ENCODE peak calls at places on chromosomes 16 and 17, in ten cellular contexts. B is natural killer cell, A is endodermal cell, G is cardiac fibroblast, Y is endothelial cell, Z is colonic mucosa, R is HCT116, I is testis, J is GM23338, Q is NB4. H is an unnamed sample.

GRCh38 chr17:70969540-70970034 is 800.3 kb downstream of the KCNJ2 start:
- DNase-seq in J (no peak), A (no peak), Z (no peak), B (no peak), R (no peak), Y (no peak), Q (no peak), G (no peak), I (no peak), H (no peak)

GRCh38 chr17:70098030-70098429 is 23.0 kb downstream of the KCNJ16 start:
- DNase-seq in Z (no peak), J (no peak), B (no peak), R (no peak), I (no peak), Q (no peak), G (no peak), Y (no peak), A (no peak), H (no peak)

GRCh38 chr17:50096092-50096491 is 941 bp downstream of the PDK2 start:
- DNase-seq in R (no peak), Q (no peak), G (no peak), J (no peak), A (no peak), Y (no peak), I (no peak), Z (no peak), B (no peak), H (no peak)

GRCh38 chr16:15529673-15530072 is 95.3 kb downstream of the BMERB1 start:
- DNase-seq in Q (no peak), B (no peak), R (no peak), Z (no peak), J (no peak), I (peak; percentile 61), Y (no peak), G (no peak), A (no peak), H (no peak)

GRCh38 chr16:84869464-84869863 is 49.7 kb downstream of the CRISPLD2 start:
- DNase-seq in Y (no peak), J (no peak), R (no peak), I (no peak), G (no peak), Z (no peak), Q (no peak), B (no peak), A (no peak), H (no peak)

GRCh38 chr17:60832206-60832605 is 154.6 kb downstream of the BCAS3 start:
- DNase-seq in G (no peak), R (no peak), Q (no peak), I (no peak), A (no peak), J (no peak), Y (no peak), B (no peak), Z (no peak), H (no peak)

GRCh38 chr16:56610017-56610608 is 1.7 kb downstream of the MT2A start:
- DNase-seq in Z (peak; percentile 61), B (no peak), I (peak; percentile 59), Y (no peak), J (no peak), Q (peak; percentile 92), R (peak; percentile 75), A (no peak), G (peak; percentile 98), H (no peak)

GRCh38 chr16:2926660-2927646 is 15.2 kb downstream of the FLYWCH1 start:
- DNase-seq in I (peak; percentile 94), R (peak; percentile 85), Q (peak; percentile 87), J (peak; percentile 96), A (peak; percentile 96), B (peak; percentile 81), Y (peak; percentile 80), G (peak; percentile 91), Z (peak; percentile 93), H (peak; percentile 86)

GRCh38 chr16:4410335-4411075 is 5.9 kb downstream of the CORO7 start:
- DNase-seq in Y (no peak), G (peak; percentile 93), Q (no peak), J (no peak), Z (peak; percentile 65), R (no peak), I (peak; percentile 70), A (no peak), B (no peak), H (no peak)

GRCh38 chr16:4407543-4408322 is 8.7 kb downstream of the CORO7 start:
- DNase-seq in Z (no peak), G (peak; percentile 79), A (no peak), B (no peak), Y (no peak), R (no peak), Q (peak; percentile 0), J (no peak), I (no peak), H (no peak)

GRCh38 chr16:4411684-4412083 is 4.7 kb downstream of the CORO7 start:
- DNase-seq in R (no peak), G (no peak), B (no peak), J (no peak), A (no peak), Y (no peak), Q (no peak), Z (peak; percentile 40), I (peak; percentile 87), H (no peak)

GRCh38 chr16:4408323-4408690 is 8.1 kb downstream of the CORO7 start:
- DNase-seq in R (no peak), I (no peak), B (no peak), Y (no peak), Z (no peak), J (no peak), G (no peak), A (no peak), Q (peak; percentile 0), H (no peak)

DNA sequence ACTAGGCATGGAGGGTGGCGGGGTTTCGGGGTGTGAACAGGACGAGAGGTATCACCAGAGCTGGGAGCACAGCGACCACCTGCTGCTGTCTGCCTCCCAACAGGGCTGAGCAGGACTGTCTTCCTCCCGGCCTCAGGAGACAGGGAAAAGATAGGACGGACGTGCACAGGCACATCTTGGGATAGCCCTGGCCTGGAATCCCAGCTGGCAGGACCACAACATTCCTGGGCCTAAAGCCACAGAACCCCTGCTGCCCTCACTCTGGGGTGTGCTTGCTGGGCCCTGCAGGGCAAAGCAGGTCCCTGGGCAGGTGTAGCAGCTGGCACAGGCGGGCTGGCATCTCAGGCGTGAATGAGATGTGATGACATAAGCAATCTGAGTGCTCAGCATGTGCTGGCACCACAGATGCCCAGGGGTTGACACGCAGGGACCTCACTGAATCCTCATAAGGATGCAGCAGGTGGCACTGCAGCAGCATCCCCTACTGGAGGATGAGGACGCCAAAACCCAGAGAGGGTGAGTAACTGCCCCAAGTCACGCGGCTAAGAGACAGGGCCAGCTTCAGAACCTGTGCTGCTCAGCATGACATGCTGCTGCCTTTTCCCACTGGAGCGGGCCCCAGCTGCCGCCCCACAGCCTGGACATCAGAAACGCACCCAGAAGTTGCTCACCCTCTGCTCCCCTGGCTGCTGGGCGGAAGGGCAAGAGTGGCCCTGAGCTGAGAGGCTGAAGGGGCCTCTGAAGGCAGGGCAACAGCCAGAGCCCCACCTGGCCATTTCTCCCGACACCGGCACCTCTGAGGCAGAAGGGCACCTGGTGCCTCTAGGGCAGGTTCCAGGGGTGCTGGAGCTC is 7.1 kb downstream of the CORO7 start:
- DNase-seq in Z (no peak), G (no peak), Q (no peak), R (no peak), Y (no peak), A (no peak), B (no peak), J (peak; percentile 45), I (no peak), H (no peak)
- TF ChIP-seq CTCF in Z (no peak), G (no peak), Q (peak; percentile 9), R (no peak), Y (no peak), A (peak; percentile 24), B (no peak), J (peak; percentile 62), I (no peak), H (no peak)

DNA sequence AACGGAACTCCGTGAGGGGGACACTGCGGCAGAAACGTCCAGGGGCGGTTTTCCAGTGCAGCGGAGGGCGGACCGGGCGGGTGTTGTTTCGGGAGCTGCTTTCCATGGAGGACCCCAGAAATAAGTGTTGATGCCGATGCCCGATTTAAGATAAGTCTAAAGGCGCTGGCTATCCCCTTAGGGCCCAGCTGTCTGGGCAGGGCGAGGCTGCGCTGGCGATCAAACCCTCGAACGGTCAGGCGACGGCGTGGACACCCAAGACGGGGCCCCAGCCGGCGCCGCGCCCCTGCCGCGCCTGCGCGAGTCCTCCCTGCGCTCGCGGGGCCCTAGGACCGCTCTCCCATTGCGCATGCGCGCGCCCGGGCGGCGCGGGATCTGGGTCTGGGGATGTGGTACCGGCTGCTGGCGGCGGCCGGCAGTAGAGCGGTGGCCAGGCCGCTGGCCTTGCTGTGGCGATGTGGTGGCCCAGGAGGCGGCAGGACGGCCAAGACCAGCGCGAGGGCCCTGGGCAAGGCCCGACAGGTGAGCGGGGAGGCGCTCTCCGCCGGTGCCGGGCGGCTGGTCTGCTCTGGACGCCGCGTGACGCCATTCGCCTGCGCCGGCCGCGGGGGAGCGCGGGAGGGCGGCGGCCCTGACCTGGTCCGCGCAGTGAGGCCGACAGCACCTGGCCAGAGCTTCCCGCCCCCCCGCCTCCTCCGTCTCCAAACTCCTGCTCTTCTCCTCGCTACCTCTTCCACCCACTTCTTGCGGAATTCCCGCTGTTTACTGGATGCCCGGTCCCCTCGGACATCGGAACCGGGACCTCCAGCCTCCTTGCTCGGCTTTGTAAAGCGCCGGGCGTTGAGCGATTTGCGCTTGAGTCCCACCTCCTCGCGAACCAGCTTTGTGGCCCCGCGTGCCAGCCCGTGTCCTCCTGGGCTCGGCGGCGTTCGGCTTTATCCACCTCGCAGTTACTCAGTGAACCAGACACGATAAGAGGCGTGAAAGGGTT is 24.0 kb downstream of the DEF8 start:
- DNase-seq in Y (peak; percentile 96), R (peak; percentile 88), Z (peak; percentile 93), A (peak; percentile 96), I (peak; percentile 90), B (peak; percentile 92), Q (peak; percentile 93), G (peak; percentile 93), J (peak; percentile 92), H (peak; percentile 85)
- TF ChIP-seq CTCF in Y (no peak), R (no peak), Z (no peak), A (peak; percentile 29), I (no peak), B (no peak), Q (no peak), G (no peak), J (no peak), H (no peak)

DNA sequence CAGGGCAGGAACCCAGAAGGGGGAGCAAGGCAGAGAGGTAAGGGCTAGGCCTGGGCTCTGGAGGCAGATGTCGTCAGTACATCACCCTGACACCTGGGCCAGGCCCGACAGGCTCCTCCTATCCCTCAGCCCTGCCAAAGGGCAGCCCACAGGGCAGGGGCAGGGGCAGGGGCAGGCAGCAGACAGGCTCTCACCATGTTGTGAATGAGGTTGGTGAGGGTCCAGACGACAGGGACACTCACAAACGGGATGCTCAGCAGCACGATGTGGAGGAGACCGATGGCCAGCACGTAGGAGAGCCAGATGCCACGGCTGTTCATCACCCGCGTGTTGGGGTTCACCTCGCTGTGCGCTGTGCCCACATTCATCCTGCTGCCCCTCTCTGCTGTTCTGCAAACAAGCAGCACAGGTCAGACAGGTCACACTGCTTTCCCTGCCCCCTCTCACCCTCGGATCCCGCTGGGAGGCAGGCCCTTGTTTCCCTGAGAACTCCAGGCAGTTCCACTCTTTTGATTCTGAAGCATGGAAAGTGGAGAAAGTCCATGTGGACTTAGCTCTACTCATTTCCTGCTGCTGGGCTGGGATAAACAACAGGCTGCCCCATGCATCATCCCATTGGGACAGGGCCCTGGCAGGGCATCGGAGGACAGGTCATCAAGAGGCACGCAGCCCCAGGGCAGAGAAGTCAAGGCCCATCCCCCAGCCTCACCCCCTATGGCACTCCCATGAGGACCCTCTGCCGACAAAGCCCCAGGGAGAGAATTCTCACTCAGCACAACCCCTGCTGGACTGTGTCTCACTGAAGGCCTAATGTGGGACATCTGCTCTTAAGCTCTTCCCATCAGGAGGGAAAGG is 3.3 kb downstream of the ORMDL3 start:
- DNase-seq in B (no peak), Y (no peak), Z (no peak), R (no peak), A (peak; percentile 87), J (no peak), G (peak; percentile 53), I (no peak), Q (no peak), H (no peak)
- TF ChIP-seq CTCF in B (no peak), Y (no peak), Z (no peak), R (no peak), A (peak; percentile 69), J (no peak), G (peak; percentile 43), I (no peak), Q (no peak), H (no peak)

GRCh38 chr16:10668322-10669045 is 26.2 kb downstream of the TEKT5 start:
- DNase-seq in I (no peak), Q (peak; percentile 34), Z (no peak), Y (peak; percentile 65), B (no peak), G (peak; percentile 5), A (peak; percentile 85), J (peak; percentile 81), R (no peak), H (no peak)
- TF ChIP-seq CTCF in I (no peak), Q (peak; percentile 66), Z (peak; percentile 32), Y (no peak), B (peak; percentile 39), G (peak; percentile 56), A (peak; percentile 82), J (peak; percentile 70), R (peak; percentile 30), H (no peak)

H was measured in mesothelial cell of epicardium.